ENCODE peak calls at places on chromosome 2, in four cellular contexts. P, X, N and Q are unnamed samples.

GRCh38 chr2:227717687-227718567 is at the start of gene SLC19A3:
- DNase-seq in P (peak), X (no peak), N (peak), Q (no peak)

GRCh38 chr2:22442051-22442450 is 942.9 kb upstream of the KLHL29 start:
- DNase-seq in P (no peak), X (no peak), N (no peak), Q (no peak)

GRCh38 chr2:54084600-54084999 is 30.8 kb upstream of the ACYP2 start:
- DNase-seq in P (no peak), X (no peak), N (no peak), Q (no peak)

GRCh38 chr2:215236131-215236530 is 75.7 kb upstream of the ATIC start:
- DNase-seq in P (no peak), X (no peak), N (peak), Q (no peak)

GRCh38 chr2:54704688-54705605 is 18.5 kb upstream of the EML6 start:
- DNase-seq in P (peak), X (peak), N (peak), Q (no peak)

GRCh38 chr2:144274131-144274530 is 245.8 kb downstream of the ZEB2 start:
- DNase-seq in P (no peak), X (no peak), N (no peak), Q (no peak)

GRCh38 chr2:178268435-178268834 is 74.1 kb downstream of the OSBPL6 start:
- DNase-seq in P (no peak), X (no peak), N (no peak), Q (no peak)

GRCh38 chr2:45256867-45257641 is 247.8 kb upstream of the SIX2 start:
- DNase-seq in P (no peak), X (no peak), N (peak), Q (no peak)

GRCh38 chr2:58539973-58540372 is 298.8 kb upstream of the FANCL start:
- DNase-seq in P (no peak), X (no peak), N (no peak), Q (no peak)

GRCh38 chr2:184162426-184162825 is 435.9 kb upstream of the ZNF804A start:
- DNase-seq in P (no peak), X (no peak), N (no peak), Q (no peak)

GRCh38 chr2:223563462-223563861 is 38.7 kb downstream of the SCG2 start:
- DNase-seq in P (peak), X (peak), N (peak), Q (peak)

GRCh38 chr2:20223345-20224190 is 1.4 kb downstream of the SDC1 start:
- DNase-seq in P (peak), X (no peak), N (peak), Q (no peak)

GRCh38 chr2:207483477-207483876 is 46.3 kb upstream of the CREB1 start:
- DNase-seq in P (no peak), X (no peak), N (no peak), Q (no peak)
- H3K27ac ChIP-seq in P (no peak), X (no peak), N (no peak), Q (no peak)

DNA sequence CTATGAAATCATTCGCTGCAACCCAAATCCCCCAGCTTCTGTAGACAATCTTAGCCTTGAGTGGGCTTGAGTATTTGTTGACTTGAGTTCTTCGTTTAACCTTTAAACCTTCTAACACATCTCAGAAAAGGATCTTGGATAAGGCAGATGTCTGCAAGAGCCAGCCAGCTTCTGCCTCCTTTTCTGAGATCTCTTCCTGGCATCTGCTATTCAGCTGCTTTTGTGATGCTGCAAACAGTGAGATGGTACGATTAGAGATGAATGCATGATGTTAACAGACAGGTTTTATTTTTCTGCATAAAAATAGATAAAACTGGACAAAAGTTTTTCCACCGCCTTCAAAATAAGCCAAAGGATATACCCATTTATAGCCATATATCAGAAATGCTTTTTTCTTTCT is 37.6 kb downstream of the NRP2 start:
- DNase-seq in P (no peak), X (no peak), N (no peak), Q (no peak)
- H3K4me3 ChIP-seq in P (no peak), X (no peak), N (no peak), Q (no peak)

DNA sequence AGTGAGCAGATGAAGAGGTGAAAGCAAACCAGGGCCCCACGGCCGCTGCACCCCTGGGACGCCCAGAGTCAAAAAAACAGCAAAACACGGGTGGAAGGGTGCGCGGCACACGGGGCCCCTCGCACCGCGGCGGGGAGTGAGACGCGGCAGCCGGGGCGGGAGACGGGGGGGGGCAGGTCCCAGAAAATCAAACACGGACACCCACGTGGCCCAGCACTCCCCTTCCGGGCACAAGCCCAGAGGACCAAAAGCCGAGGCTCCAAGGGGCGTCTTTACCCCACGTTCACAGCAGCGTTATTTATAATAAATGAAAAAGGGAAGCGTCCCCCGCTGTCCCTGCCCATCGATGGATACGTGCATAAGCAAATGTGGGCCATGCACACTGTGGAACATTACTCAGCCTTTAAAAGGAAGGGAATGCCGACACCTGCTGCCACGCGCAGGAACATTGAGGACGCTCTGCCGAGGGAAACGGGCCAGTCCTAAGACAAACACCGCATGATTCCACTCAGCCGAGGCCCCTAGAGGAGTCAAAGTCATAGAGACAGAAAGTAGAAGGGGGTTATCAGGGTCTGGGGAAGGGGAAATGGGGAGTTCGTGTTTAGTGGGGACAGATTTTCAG is 677 bp upstream of the COPS9 start:
- DNase-seq in P (peak), X (no peak), N (no peak), Q (no peak)
- TF ChIP-seq TCF7L2 in P (no peak), X (no peak), N (no peak), Q (no peak)

GRCh38 chr2:28626376-28626775 is 125.3 kb upstream of the PPP1CB start:
- DNase-seq in P (no peak), X (no peak), N (no peak), Q (no peak)
- H3K27ac ChIP-seq in P (no peak), X (no peak), N (no peak), Q (no peak)

GRCh38 chr2:188292446-188293239 is 969 bp downstream of the GULP1 start:
- DNase-seq in P (peak), X (peak), N (no peak), Q (peak)
- H3K4me3 ChIP-seq in P (peak), X (peak), N (no peak), Q (peak)

GRCh38 chr2:187008111-187008510 is 159.1 kb upstream of the ZSWIM2 start:
- DNase-seq in P (no peak), X (no peak), N (no peak), Q (no peak)
- TF ChIP-seq TCF7L2 in P (no peak), X (no peak), N (no peak), Q (no peak)

GRCh38 chr2:189582140-189582825 is 1.7 kb upstream of the SLC40A1 start:
- DNase-seq in P (peak), X (no peak), N (no peak), Q (no peak)
- H3K27ac ChIP-seq in P (peak), X (no peak), N (no peak), Q (no peak)

GRCh38 chr2:15180379-15180778 is 380.8 kb downstream of the NBAS start:
- DNase-seq in P (no peak), X (no peak), N (no peak), Q (no peak)

GRCh38 chr2:15181092-15181745 is 379.9 kb downstream of the NBAS start:
- DNase-seq in P (no peak), X (no peak), N (no peak), Q (no peak)

GRCh38 chr2:15176604-15177003 is 384.5 kb downstream of the NBAS start:
- DNase-seq in P (no peak), X (no peak), N (no peak), Q (no peak)

GRCh38 chr2:15177103-15177502 is 384.0 kb downstream of the NBAS start:
- DNase-seq in P (no peak), X (peak), N (no peak), Q (no peak)

DNA sequence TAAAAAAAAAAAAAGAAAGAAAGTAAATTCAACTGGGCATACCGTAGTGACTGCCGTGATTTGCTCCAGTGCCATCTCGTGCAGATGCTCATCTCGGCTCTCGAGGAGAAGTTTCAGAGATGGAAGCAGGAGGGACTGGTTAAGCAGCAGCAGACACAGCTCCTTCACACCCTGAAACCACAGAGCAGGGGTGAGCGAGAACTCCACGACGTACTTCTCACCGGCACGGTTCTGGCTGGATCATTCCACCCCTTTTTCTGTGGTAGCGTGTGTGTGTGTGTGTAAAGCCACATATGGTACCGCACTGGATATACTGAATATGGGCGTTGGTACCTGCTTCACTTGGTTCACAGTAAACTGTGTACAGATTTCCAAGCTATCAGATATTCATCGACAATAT is 382.2 kb downstream of the NBAS start:
- DNase-seq in P (no peak), X (no peak), N (no peak), Q (no peak)
- H3K4me3 ChIP-seq in P (no peak), X (no peak), N (no peak), Q (no peak)

GRCh38 chr2:55887351-55887750 is 36.2 kb downstream of the EFEMP1 start:
- DNase-seq in P (no peak), X (no peak), N (no peak), Q (no peak)
- TF ChIP-seq TCF7L2 in P (no peak), X (no peak), N (no peak), Q (no peak)

GRCh38 chr2:102116675-102117471 is 25.7 kb upstream of the IL1R1 start:
- DNase-seq in P (no peak), X (no peak), N (no peak), Q (no peak)

GRCh38 chr2:102114851-102115497 is 27.6 kb upstream of the IL1R1 start:
- DNase-seq in P (no peak), X (no peak), N (peak), Q (no peak)

GRCh38 chr2:102119255-102119654 is 23.3 kb upstream of the IL1R1 start:
- DNase-seq in P (no peak), X (no peak), N (no peak), Q (no peak)

GRCh38 chr2:102120261-102121259 is 22.0 kb upstream of the IL1R1 start:
- DNase-seq in P (no peak), X (no peak), N (no peak), Q (no peak)

DNA sequence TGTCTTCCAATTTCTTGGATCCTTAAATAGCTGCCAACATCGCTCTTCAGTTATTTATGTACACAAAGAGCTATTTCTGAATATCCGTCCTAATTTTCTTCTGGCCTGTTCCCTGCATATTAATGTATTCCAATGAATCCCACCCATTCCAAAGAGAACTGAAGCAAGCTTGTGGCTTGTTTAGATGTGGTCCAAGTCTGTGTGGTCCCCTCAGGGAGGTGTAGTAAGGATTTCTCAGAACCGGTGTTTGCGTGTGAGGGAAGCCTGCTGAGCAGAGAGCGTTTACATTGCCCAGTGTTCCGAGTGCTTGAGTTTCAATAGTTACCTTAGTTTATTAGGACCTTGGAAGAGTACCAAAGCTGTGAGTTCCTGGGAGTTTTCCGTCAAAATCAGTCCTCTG is 25.1 kb upstream of the IL1R1 start:
- DNase-seq in P (no peak), X (no peak), N (no peak), Q (no peak)
- H3K27ac ChIP-seq in P (no peak), X (no peak), N (no peak), Q (no peak)